ENCODE peak calls at places on chromosomes 7 and 10, in five cellular contexts. S, N, A, R and H are unnamed samples.
A peak's percentile ranks its signal among the peaks of the same experiment; 100 is the strongest.

GRCh38 chr10:21694646-21695045 is 160.6 kb downstream of the MLLT10 start:
- DNase-seq in S (no peak), N (no peak), A (peak; percentile 66), R (no peak), H (no peak)

GRCh38 chr7:70734436-70734835 is 397.5 kb upstream of the GALNT17 start:
- DNase-seq in S (no peak), N (no peak), A (no peak), R (no peak), H (no peak)

GRCh38 chr10:60485025-60485424 is 95.3 kb upstream of the ANK3 start:
- DNase-seq in S (no peak), N (no peak), A (no peak), R (no peak), H (no peak)

GRCh38 chr7:30733216-30733615 is 18.7 kb upstream of the INMT start:
- DNase-seq in S (no peak), N (no peak), A (no peak), R (no peak), H (no peak)

GRCh38 chr7:111352319-111352718 is 210.0 kb downstream of the IMMP2L start:
- DNase-seq in S (no peak), N (no peak), A (no peak), R (no peak), H (no peak)

GRCh38 chr7:90180011-90180585 is 25.8 kb downstream of the STEAP1 start:
- DNase-seq in S (no peak), N (no peak), A (peak; percentile 61), R (no peak), H (no peak)

GRCh38 chr10:33136271-33136670 is 178.2 kb upstream of the ITGB1 start:
- DNase-seq in S (peak; percentile 41), N (no peak), A (peak; percentile 75), R (no peak), H (no peak)

GRCh38 chr10:114629824-114630430 is 28.1 kb downstream of the ABLIM1 start:
- DNase-seq in S (no peak), N (no peak), A (no peak), R (no peak), H (no peak)

GRCh38 chr10:14403359-14403758 is 72.6 kb upstream of the FRMD4A start:
- DNase-seq in S (no peak), N (no peak), A (no peak), R (no peak), H (no peak)

GRCh38 chr7:85160223-85160622 is 26.6 kb downstream of the SEMA3D start:
- DNase-seq in S (no peak), N (no peak), A (peak; percentile 52), R (peak; percentile 39), H (no peak)

GRCh38 chr7:34096135-34096775 is 190.9 kb downstream of the BMPER start:
- DNase-seq in S (no peak), N (no peak), A (peak; percentile 88), R (no peak), H (no peak)

GRCh38 chr10:9260690-9261089 is 1206.2 kb downstream of the GATA3 start:
- DNase-seq in S (no peak), N (no peak), A (no peak), R (no peak), H (no peak)

GRCh38 chr7:155119801-155120382 is 49.8 kb downstream of the HTR5A start:
- DNase-seq in S (no peak), N (no peak), A (no peak), R (no peak), H (no peak)

GRCh38 chr10:51109821-51110533 is 35.7 kb downstream of the PRKG1 start:
- DNase-seq in S (no peak), N (no peak), A (peak; percentile 60), R (no peak), H (no peak)

GRCh38 chr10:101007915-101008822 is 8.6 kb downstream of the LZTS2 start:
- DNase-seq in S (no peak), N (no peak), A (no peak), R (no peak), H (no peak)

GRCh38 chr10:131737543-131738395 is 163.0 kb upstream of the PPP2R2D start:
- DNase-seq in S (no peak), N (no peak), A (no peak), R (no peak), H (no peak)

GRCh38 chr10:95480901-95481491 is 80.2 kb downstream of the SORBS1 start:
- DNase-seq in S (no peak), N (no peak), A (peak; percentile 36), R (no peak), H (no peak)

GRCh38 chr10:26441491-26442214 is 3.5 kb downstream of the APBB1IP start:
- DNase-seq in S (peak; percentile 36), N (no peak), A (peak; percentile 50), R (no peak), H (no peak)

GRCh38 chr7:12524794-12525386 is 45.6 kb upstream of the SCIN start:
- DNase-seq in S (peak; percentile 21), N (no peak), A (peak; percentile 79), R (peak; percentile 39), H (peak; percentile 24)

GRCh38 chr10:618229-618989 is 71.1 kb downstream of the DIP2C start:
- DNase-seq in S (no peak), N (no peak), A (no peak), R (no peak), H (no peak)

GRCh38 chr10:79250259-79250658 is 97.0 kb upstream of the PPIF start:
- DNase-seq in S (no peak), N (no peak), A (no peak), R (no peak), H (no peak)

GRCh38 chr10:55146032-55146431 is 345.0 kb upstream of the PCDH15 start:
- DNase-seq in S (no peak), N (no peak), A (peak; percentile 64), R (no peak), H (no peak)

GRCh38 chr10:84715911-84716310 is 387.5 kb downstream of the CCSER2 start:
- DNase-seq in S (no peak), N (no peak), A (peak; percentile 1), R (no peak), H (peak; percentile 40)

GRCh38 chr10:86283466-86284287 is 82.9 kb downstream of the GRID1 start:
- DNase-seq in S (no peak), N (no peak), A (no peak), R (no peak), H (no peak)

GRCh38 chr10:36462194-36462593 is 663.2 kb upstream of the ANKRD30A start:
- DNase-seq in S (no peak), N (no peak), A (no peak), R (no peak), H (no peak)

GRCh38 chr10:2460846-2461245 is 606.5 kb upstream of the PFKP start:
- DNase-seq in S (no peak), N (no peak), A (no peak), R (no peak), H (no peak)

GRCh38 chr10:100995171-100995570 is 4.4 kb upstream of the LZTS2 start:
- DNase-seq in S (no peak), N (no peak), A (no peak), R (no peak), H (no peak)

GRCh38 chr7:2566890-2567662 is 8.3 kb downstream of the IQCE start:
- DNase-seq in S (peak; percentile 39), N (no peak), A (peak; percentile 72), R (no peak), H (no peak)

GRCh38 chr10:70937661-70938060 is 49.3 kb upstream of the PCBD1 start:
- DNase-seq in S (no peak), N (no peak), A (no peak), R (no peak), H (no peak)

GRCh38 chr7:152522551-152522950 is 86.7 kb upstream of the KMT2C start:
- DNase-seq in S (no peak), N (no peak), A (no peak), R (no peak), H (no peak)

GRCh38 chr10:109912335-109913282 is 10.7 kb downstream of the XPNPEP1 start:
- DNase-seq in S (no peak), N (no peak), A (peak; percentile 81), R (no peak), H (no peak)

GRCh38 chr7:118179191-118179590 is 4.8 kb upstream of the LSM8 start:
- DNase-seq in S (no peak), N (no peak), A (no peak), R (no peak), H (no peak)

GRCh38 chr10:2202401-2202800 is 465.1 kb upstream of the ADARB2 start:
- DNase-seq in S (no peak), N (no peak), A (no peak), R (no peak), H (peak; percentile 36)

GRCh38 chr10:133128126-133129081 is 31.6 kb upstream of the KNDC1 start:
- DNase-seq in S (no peak), N (no peak), A (no peak), R (no peak), H (no peak)

GRCh38 chr10:128078136-128078969 is 47.9 kb downstream of the MKI67 start:
- DNase-seq in S (peak; percentile 25), N (no peak), A (peak; percentile 31), R (no peak), H (peak; percentile 27)

GRCh38 chr7:83921798-83922607 is 272.6 kb downstream of the SEMA3A start:
- DNase-seq in S (no peak), N (no peak), A (peak; percentile 24), R (peak; percentile 24), H (no peak)

GRCh38 chr7:40604601-40605438 is 470.0 kb downstream of the SUGCT start:
- DNase-seq in S (no peak), N (no peak), A (peak; percentile 65), R (no peak), H (peak; percentile 54)

GRCh38 chr10:132548106-132548823 is 10.7 kb downstream of the INPP5A start:
- DNase-seq in S (no peak), N (no peak), A (no peak), R (no peak), H (no peak)

GRCh38 chr7:64890761-64891666 is 12.1 kb upstream of the ZNF273 start:
- DNase-seq in S (no peak), N (no peak), A (no peak), R (no peak), H (no peak)

GRCh38 chr7:127251458-127252379 is 1.0 kb downstream of the GRM8 start:
- DNase-seq in S (no peak), N (no peak), A (no peak), R (no peak), H (peak; percentile 32)